ENCODE peak calls at places on chromosome 21, in six cellular contexts. One of them, this sample, is unnamed.

GRCh38 chr21:38913120-38913975 is 107.6 kb downstream of the ETS2 start:
- DNase-seq in endothelial cell: peak; percentile 20
- DNase-seq in progenitor cell of endocrine pancreas: peak; percentile 53
- DNase-seq in prostate gland: peak; percentile 87
- DNase-seq in CD8-positive, alpha-beta T cell: no peak
- DNase-seq in nephron progenitor cell: peak; percentile 65
- DNase-seq in this sample: no peak

GRCh38 chr21:30232011-30232410 is 16.1 kb upstream of the CLDN8 start:
- DNase-seq in endothelial cell: no peak
- DNase-seq in progenitor cell of endocrine pancreas: no peak
- DNase-seq in prostate gland: no peak
- DNase-seq in CD8-positive, alpha-beta T cell: no peak
- DNase-seq in nephron progenitor cell: no peak
- DNase-seq in this sample: no peak

GRCh38 chr21:28193189-28193588 is 799.5 kb downstream of the LTN1 start:
- DNase-seq in endothelial cell: no peak
- DNase-seq in progenitor cell of endocrine pancreas: no peak
- DNase-seq in prostate gland: no peak
- DNase-seq in CD8-positive, alpha-beta T cell: no peak
- DNase-seq in nephron progenitor cell: no peak
- DNase-seq in this sample: no peak

GRCh38 chr21:36584980-36585940 is 105.3 kb upstream of the CLDN14 start:
- DNase-seq in endothelial cell: no peak
- DNase-seq in progenitor cell of endocrine pancreas: no peak
- DNase-seq in prostate gland: peak; percentile 21
- DNase-seq in CD8-positive, alpha-beta T cell: no peak
- DNase-seq in nephron progenitor cell: no peak
- DNase-seq in this sample: no peak

GRCh38 chr21:42313501-42313969 is 1.7 kb downstream of the TFF3 start:
- DNase-seq in endothelial cell: no peak
- DNase-seq in progenitor cell of endocrine pancreas: no peak
- DNase-seq in prostate gland: no peak
- DNase-seq in CD8-positive, alpha-beta T cell: no peak
- DNase-seq in nephron progenitor cell: no peak
- DNase-seq in this sample: no peak

GRCh38 chr21:15437873-15438272 is 291.9 kb upstream of the USP25 start:
- DNase-seq in endothelial cell: no peak
- DNase-seq in progenitor cell of endocrine pancreas: no peak
- DNase-seq in prostate gland: no peak
- DNase-seq in CD8-positive, alpha-beta T cell: no peak
- DNase-seq in nephron progenitor cell: no peak
- DNase-seq in this sample: no peak

GRCh38 chr21:35394634-35395369 is 345.7 kb upstream of the RUNX1 start:
- DNase-seq in endothelial cell: no peak
- DNase-seq in progenitor cell of endocrine pancreas: no peak
- DNase-seq in prostate gland: no peak
- DNase-seq in CD8-positive, alpha-beta T cell: no peak
- DNase-seq in nephron progenitor cell: no peak
- DNase-seq in this sample: no peak

GRCh38 chr21:31204801-31205200 is 139.3 kb downstream of the TIAM1 start:
- DNase-seq in endothelial cell: no peak
- DNase-seq in progenitor cell of endocrine pancreas: no peak
- DNase-seq in prostate gland: no peak
- DNase-seq in CD8-positive, alpha-beta T cell: no peak
- DNase-seq in nephron progenitor cell: no peak
- DNase-seq in this sample: no peak

GRCh38 chr21:29164330-29164942 is 34.0 kb downstream of the MAP3K7CL start:
- DNase-seq in endothelial cell: no peak
- DNase-seq in progenitor cell of endocrine pancreas: no peak
- DNase-seq in prostate gland: no peak
- DNase-seq in CD8-positive, alpha-beta T cell: no peak
- DNase-seq in nephron progenitor cell: no peak
- DNase-seq in this sample: no peak

GRCh38 chr21:41316641-41317392 is at the start of gene FAM3B:
- DNase-seq in endothelial cell: peak; percentile 20
- DNase-seq in progenitor cell of endocrine pancreas: peak; percentile 60
- DNase-seq in prostate gland: no peak
- DNase-seq in CD8-positive, alpha-beta T cell: no peak
- DNase-seq in nephron progenitor cell: peak; percentile 64
- DNase-seq in this sample: no peak

GRCh38 chr21:34938079-34938764 is 110.9 kb downstream of the RUNX1 start:
- DNase-seq in endothelial cell: no peak
- DNase-seq in progenitor cell of endocrine pancreas: no peak
- DNase-seq in prostate gland: no peak
- DNase-seq in CD8-positive, alpha-beta T cell: no peak
- DNase-seq in nephron progenitor cell: no peak
- DNase-seq in this sample: no peak

GRCh38 chr21:29721242-29721641 is 218.6 kb downstream of the GRIK1 start:
- DNase-seq in endothelial cell: no peak
- DNase-seq in progenitor cell of endocrine pancreas: no peak
- DNase-seq in prostate gland: no peak
- DNase-seq in CD8-positive, alpha-beta T cell: no peak
- DNase-seq in nephron progenitor cell: no peak
- DNase-seq in this sample: no peak

GRCh38 chr21:21682172-21682571 is 684.0 kb downstream of the NCAM2 start:
- DNase-seq in endothelial cell: no peak
- DNase-seq in progenitor cell of endocrine pancreas: no peak
- DNase-seq in prostate gland: no peak
- DNase-seq in CD8-positive, alpha-beta T cell: no peak
- DNase-seq in nephron progenitor cell: no peak
- DNase-seq in this sample: no peak

GRCh38 chr21:29184047-29184446 is 53.6 kb downstream of the MAP3K7CL start:
- DNase-seq in endothelial cell: no peak
- DNase-seq in progenitor cell of endocrine pancreas: no peak
- DNase-seq in prostate gland: no peak
- DNase-seq in CD8-positive, alpha-beta T cell: no peak
- DNase-seq in nephron progenitor cell: no peak
- DNase-seq in this sample: peak; percentile 71

GRCh38 chr21:36203603-36203889 is 46.9 kb downstream of the DOP1B start:
- DNase-seq in endothelial cell: no peak
- DNase-seq in progenitor cell of endocrine pancreas: no peak
- DNase-seq in prostate gland: no peak
- DNase-seq in CD8-positive, alpha-beta T cell: no peak
- DNase-seq in nephron progenitor cell: no peak
- DNase-seq in this sample: no peak

GRCh38 chr21:40754466-40754865 is 92.5 kb downstream of the DSCAM start:
- DNase-seq in endothelial cell: no peak
- DNase-seq in progenitor cell of endocrine pancreas: no peak
- DNase-seq in prostate gland: no peak
- DNase-seq in CD8-positive, alpha-beta T cell: no peak
- DNase-seq in nephron progenitor cell: no peak
- DNase-seq in this sample: no peak

GRCh38 chr21:29718081-29718815 is 221.5 kb downstream of the GRIK1 start:
- DNase-seq in endothelial cell: no peak
- DNase-seq in progenitor cell of endocrine pancreas: no peak
- DNase-seq in prostate gland: no peak
- DNase-seq in CD8-positive, alpha-beta T cell: no peak
- DNase-seq in nephron progenitor cell: no peak
- DNase-seq in this sample: peak; percentile 46

GRCh38 chr21:15495965-15496364 is 233.8 kb upstream of the USP25 start:
- DNase-seq in endothelial cell: no peak
- DNase-seq in progenitor cell of endocrine pancreas: no peak
- DNase-seq in prostate gland: no peak
- DNase-seq in CD8-positive, alpha-beta T cell: no peak
- DNase-seq in nephron progenitor cell: no peak
- DNase-seq in this sample: no peak

GRCh38 chr21:16579538-16579937 is 849.8 kb downstream of the USP25 start:
- DNase-seq in endothelial cell: no peak
- DNase-seq in progenitor cell of endocrine pancreas: no peak
- DNase-seq in prostate gland: no peak
- DNase-seq in CD8-positive, alpha-beta T cell: no peak
- DNase-seq in nephron progenitor cell: no peak
- DNase-seq in this sample: no peak

GRCh38 chr21:39180429-39181019 is 2.7 kb downstream of the PSMG1 start:
- DNase-seq in endothelial cell: no peak
- DNase-seq in progenitor cell of endocrine pancreas: no peak
- DNase-seq in prostate gland: no peak
- DNase-seq in CD8-positive, alpha-beta T cell: no peak
- DNase-seq in nephron progenitor cell: no peak
- DNase-seq in this sample: no peak

DNA sequence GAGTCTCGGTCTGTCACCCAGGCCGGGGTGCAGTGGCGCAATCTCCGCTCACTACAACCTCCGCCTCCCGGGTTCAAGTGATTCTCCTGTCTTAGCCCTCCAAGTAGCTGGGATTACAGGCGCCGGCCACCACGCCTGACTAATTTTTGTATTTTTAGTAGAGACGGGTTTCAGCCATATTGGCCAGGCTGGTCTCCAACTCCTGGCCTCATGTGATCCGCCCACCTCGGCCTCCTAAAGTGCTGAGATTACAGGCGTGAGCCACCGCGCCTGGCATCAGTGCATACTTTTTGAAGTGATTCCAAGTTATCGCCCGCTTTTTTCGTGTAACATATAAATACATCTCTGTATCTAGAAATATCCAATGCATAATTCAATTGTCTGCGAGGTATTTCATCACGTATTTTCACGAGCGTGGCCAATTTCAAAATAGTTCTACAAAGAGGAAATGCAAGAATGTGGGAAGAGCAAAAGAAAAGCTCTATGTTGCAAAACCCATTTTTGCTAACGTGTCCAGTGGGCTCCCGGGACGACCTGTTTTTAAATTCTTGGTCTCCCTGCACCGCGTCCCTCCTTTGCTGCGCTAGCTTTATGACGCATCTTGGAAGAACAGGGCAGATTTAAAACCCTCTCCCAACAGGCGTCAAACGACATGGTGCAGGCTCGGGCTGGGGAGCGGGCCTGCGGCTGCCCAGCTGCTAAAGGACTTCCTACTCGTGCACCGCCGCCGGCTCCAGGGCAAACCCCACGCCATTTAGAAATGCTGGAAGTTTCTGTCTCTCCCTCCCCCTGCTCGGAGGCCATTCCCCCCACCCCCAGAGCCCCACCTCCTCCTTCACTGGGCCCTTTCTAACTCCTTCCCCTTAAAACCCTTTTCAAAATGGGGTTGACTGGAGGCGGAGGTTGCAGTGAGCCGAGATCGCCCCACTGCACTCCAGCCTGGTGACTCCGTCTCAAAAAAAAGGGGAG is 918 bp upstream of the IFNGR2 start:
- DNase-seq in endothelial cell: peak; percentile 20
- DNase-seq in progenitor cell of endocrine pancreas: no peak
- DNase-seq in prostate gland: peak; percentile 46
- DNase-seq in CD8-positive, alpha-beta T cell: no peak
- DNase-seq in nephron progenitor cell: peak; percentile 25
- DNase-seq in this sample: peak; percentile 80
- TF ChIP-seq CTCF in endothelial cell: no peak
- TF ChIP-seq CTCF in progenitor cell of endocrine pancreas: no peak
- TF ChIP-seq CTCF in prostate gland: no peak
- TF ChIP-seq CTCF in CD8-positive, alpha-beta T cell: no peak
- TF ChIP-seq CTCF in nephron progenitor cell: no peak
- TF ChIP-seq CTCF in this sample: no peak

DNA sequence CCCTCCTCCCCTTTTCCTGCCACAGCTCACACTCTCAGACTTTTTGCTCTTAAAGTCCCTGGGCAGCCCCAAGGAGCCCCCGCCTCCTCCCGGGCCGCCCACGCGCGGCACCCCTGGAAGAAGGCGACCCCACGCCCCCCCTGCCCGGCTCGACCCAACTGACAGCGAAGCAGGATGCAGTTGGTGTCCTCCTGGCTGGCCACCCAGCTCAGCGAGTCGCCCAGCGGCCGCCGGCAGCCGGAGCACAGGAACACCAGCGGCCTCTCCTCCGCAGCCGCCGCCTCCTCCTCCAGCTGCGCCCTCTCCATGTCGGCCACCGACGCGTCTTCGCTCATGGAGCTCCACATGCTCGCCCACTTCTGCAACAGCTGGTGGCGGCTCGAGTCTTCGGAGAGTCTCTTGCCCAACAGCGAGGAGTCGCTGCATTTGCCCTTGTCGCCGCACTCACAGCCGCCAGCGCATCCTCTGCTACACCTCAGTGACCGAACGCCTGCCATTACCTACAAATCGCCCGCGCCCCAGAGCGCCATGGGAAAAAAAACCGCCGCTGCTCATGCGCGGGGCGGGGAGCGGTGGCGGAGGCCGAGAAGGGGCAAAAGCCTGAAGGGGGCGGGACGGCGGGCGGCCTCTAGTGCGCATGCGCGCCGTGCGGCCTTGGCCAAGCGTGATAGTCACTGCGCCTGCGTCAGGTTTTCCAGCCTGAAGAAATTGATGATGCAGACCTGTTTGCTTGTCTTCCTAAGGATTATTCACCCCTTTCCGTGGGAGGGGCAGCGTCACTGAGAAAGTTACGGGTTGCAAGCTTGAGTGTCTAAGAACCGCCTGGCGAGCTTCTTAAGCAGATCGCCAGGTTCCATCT is at the start of gene MIS18A:
- DNase-seq in endothelial cell: peak; percentile 99
- DNase-seq in progenitor cell of endocrine pancreas: peak; percentile 97
- DNase-seq in prostate gland: peak; percentile 91
- DNase-seq in CD8-positive, alpha-beta T cell: peak; percentile 97
- DNase-seq in nephron progenitor cell: peak; percentile 99
- DNase-seq in this sample: peak; percentile 97
- TF ChIP-seq CTCF in endothelial cell: no peak
- TF ChIP-seq CTCF in progenitor cell of endocrine pancreas: peak; percentile 3
- TF ChIP-seq CTCF in prostate gland: peak; percentile 40
- TF ChIP-seq CTCF in CD8-positive, alpha-beta T cell: no peak
- TF ChIP-seq CTCF in nephron progenitor cell: no peak
- TF ChIP-seq CTCF in this sample: no peak

GRCh38 chr21:26842300-26842699 is 2.9 kb downstream of the ADAMTS1 start:
- DNase-seq in endothelial cell: no peak
- DNase-seq in progenitor cell of endocrine pancreas: no peak
- DNase-seq in prostate gland: no peak
- DNase-seq in CD8-positive, alpha-beta T cell: no peak
- DNase-seq in nephron progenitor cell: no peak
- DNase-seq in this sample: no peak

GRCh38 chr21:26840206-26840605 is 5.0 kb downstream of the ADAMTS1 start:
- DNase-seq in endothelial cell: no peak
- DNase-seq in progenitor cell of endocrine pancreas: no peak
- DNase-seq in prostate gland: no peak
- DNase-seq in CD8-positive, alpha-beta T cell: no peak
- DNase-seq in nephron progenitor cell: no peak
- DNase-seq in this sample: no peak

GRCh38 chr21:26842976-26843911 is 2.0 kb downstream of the ADAMTS1 start:
- DNase-seq in endothelial cell: peak; percentile 62
- DNase-seq in progenitor cell of endocrine pancreas: peak; percentile 69
- DNase-seq in prostate gland: peak; percentile 85
- DNase-seq in CD8-positive, alpha-beta T cell: no peak
- DNase-seq in nephron progenitor cell: peak; percentile 79
- DNase-seq in this sample: no peak

GRCh38 chr21:26843912-26844257 is 1.3 kb downstream of the ADAMTS1 start:
- DNase-seq in endothelial cell: no peak
- DNase-seq in progenitor cell of endocrine pancreas: peak; percentile 12
- DNase-seq in prostate gland: no peak
- DNase-seq in CD8-positive, alpha-beta T cell: no peak
- DNase-seq in nephron progenitor cell: no peak
- DNase-seq in this sample: no peak

GRCh38 chr21:26840912-26841311 is 4.3 kb downstream of the ADAMTS1 start:
- DNase-seq in endothelial cell: no peak
- DNase-seq in progenitor cell of endocrine pancreas: no peak
- DNase-seq in prostate gland: no peak
- DNase-seq in CD8-positive, alpha-beta T cell: no peak
- DNase-seq in nephron progenitor cell: no peak
- DNase-seq in this sample: no peak
- TF ChIP-seq CTCF in endothelial cell: no peak
- TF ChIP-seq CTCF in progenitor cell of endocrine pancreas: no peak
- TF ChIP-seq CTCF in prostate gland: no peak
- TF ChIP-seq CTCF in CD8-positive, alpha-beta T cell: no peak
- TF ChIP-seq CTCF in nephron progenitor cell: no peak
- TF ChIP-seq CTCF in this sample: no peak

GRCh38 chr21:20419780-20420179 is 578.4 kb upstream of the NCAM2 start:
- DNase-seq in endothelial cell: no peak
- DNase-seq in progenitor cell of endocrine pancreas: no peak
- DNase-seq in prostate gland: no peak
- DNase-seq in CD8-positive, alpha-beta T cell: no peak
- DNase-seq in nephron progenitor cell: no peak
- DNase-seq in this sample: no peak

GRCh38 chr21:20425856-20426255 is 572.4 kb upstream of the NCAM2 start:
- DNase-seq in endothelial cell: no peak
- DNase-seq in progenitor cell of endocrine pancreas: no peak
- DNase-seq in prostate gland: no peak
- DNase-seq in CD8-positive, alpha-beta T cell: no peak
- DNase-seq in nephron progenitor cell: no peak
- DNase-seq in this sample: no peak

GRCh38 chr21:20424943-20425342 is 573.3 kb upstream of the NCAM2 start:
- DNase-seq in endothelial cell: no peak
- DNase-seq in progenitor cell of endocrine pancreas: no peak
- DNase-seq in prostate gland: no peak
- DNase-seq in CD8-positive, alpha-beta T cell: no peak
- DNase-seq in nephron progenitor cell: no peak
- DNase-seq in this sample: no peak
- TF ChIP-seq CTCF in endothelial cell: no peak
- TF ChIP-seq CTCF in progenitor cell of endocrine pancreas: no peak
- TF ChIP-seq CTCF in prostate gland: no peak
- TF ChIP-seq CTCF in CD8-positive, alpha-beta T cell: no peak
- TF ChIP-seq CTCF in nephron progenitor cell: no peak
- TF ChIP-seq CTCF in this sample: no peak

This sample was measured in CD14-positive monocyte.